ENCODE peak calls at places on chromosomes 13 and 19, in five cellular contexts. A, X, M, B and P are unnamed samples.

GRCh38 chr13:112869202-112870061 is 99.6 kb upstream of the MCF2L start:
- DNase-seq in B (no peak), A (peak; percentile 33), M (no peak), X (no peak), P (no peak)

GRCh38 chr19:52690395-52691214 is 44.2 kb downstream of the ZNF611 start:
- DNase-seq in B (peak; percentile 94), X (peak; percentile 95), M (peak; percentile 87), A (peak; percentile 93), P (peak; percentile 97)

GRCh38 chr13:105599477-105600037 is 935.9 kb downstream of the EFNB2 start:
- DNase-seq in A (no peak), X (no peak), M (no peak), B (peak; percentile 23), P (no peak)

GRCh38 chr19:55370305-55370988 is at the start of gene IL11:
- DNase-seq in A (peak; percentile 78), M (no peak), B (peak; percentile 84), X (no peak), P (peak; percentile 73)

GRCh38 chr19:2271516-2272103 is 10.4 kb downstream of the PEAK3 start:
- DNase-seq in B (peak; percentile 53), M (no peak), A (peak; percentile 75), X (peak; percentile 34), P (no peak)

GRCh38 chr19:32404939-32405430 is 585 bp upstream of the DPY19L3 start:
- DNase-seq in A (peak; percentile 26), M (no peak), B (no peak), X (no peak), P (no peak)

GRCh38 chr13:52155177-52155576 is 4.2 kb downstream of the NEK3 start:
- DNase-seq in X (no peak), M (no peak), A (no peak), B (no peak), P (no peak)

GRCh38 chr13:109500146-109500773 is 286.1 kb downstream of the IRS2 start:
- DNase-seq in M (peak; percentile 15), B (peak; percentile 10), X (peak; percentile 46), A (peak; percentile 11), P (peak; percentile 68)

GRCh38 chr13:66180806-66181205 is 1049.3 kb downstream of the PCDH9 start:
- DNase-seq in M (no peak), A (no peak), B (no peak), X (no peak), P (no peak)

GRCh38 chr19:7533281-7533819 is 2.2 kb upstream of the PNPLA6 start:
- DNase-seq in M (no peak), X (peak; percentile 71), A (peak; percentile 28), B (peak; percentile 37), P (peak; percentile 38)

GRCh38 chr19:50859849-50860248 is 5.1 kb downstream of the KLK3 start:
- DNase-seq in A (no peak), X (no peak), M (no peak), B (no peak), P (no peak)
- H3K18ac ChIP-seq in A (no peak overlapping the region), X (no peak overlapping the region), M (no peak overlapping the region), B (no peak overlapping the region), P (no peak overlapping the region)

DNA sequence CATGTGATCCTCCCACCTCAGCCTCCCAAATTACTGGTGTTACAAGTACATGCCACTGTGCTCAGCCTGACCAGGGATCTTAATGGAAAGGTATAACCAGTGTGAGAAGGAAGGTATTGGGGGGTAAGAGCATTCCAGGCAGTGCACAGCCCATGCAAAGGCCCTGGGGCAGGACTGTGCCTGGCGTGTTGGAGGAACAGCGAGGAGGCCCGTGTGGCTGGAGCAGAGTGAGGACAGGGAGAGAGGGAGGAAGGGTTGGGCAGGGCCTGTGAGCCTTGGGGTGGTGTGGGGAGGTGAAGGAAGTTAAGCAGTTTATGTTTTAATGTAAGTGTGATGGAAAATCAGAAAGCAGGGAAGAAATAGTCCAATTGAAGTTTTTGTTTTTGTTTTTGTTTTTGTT is 1.6 kb downstream of the TMIGD2 start:
- DNase-seq in X (no peak), A (no peak), M (no peak), B (no peak), P (no peak)
- H3K27me3 ChIP-seq in X (no peaks in the 10 kb centered on the region), A (peaks cover 6% of the 10 kb centered on the region), M (no peaks in the 10 kb centered on the region), B (peaks cover 31% of the 10 kb centered on the region), P (no peaks in the 10 kb centered on the region)

GRCh38 chr19:5115771-5116202 is 146.9 kb downstream of the KDM4B start:
- DNase-seq in M (no peak), B (peak; percentile 63), A (peak; percentile 17), X (no peak), P (peak; percentile 66)
- H3K18ac ChIP-seq in M (peak overlapping the region; percentile 87), B (no peak overlapping the region), A (no peak overlapping the region), X (no peak overlapping the region), P (no peak overlapping the region)

DNA sequence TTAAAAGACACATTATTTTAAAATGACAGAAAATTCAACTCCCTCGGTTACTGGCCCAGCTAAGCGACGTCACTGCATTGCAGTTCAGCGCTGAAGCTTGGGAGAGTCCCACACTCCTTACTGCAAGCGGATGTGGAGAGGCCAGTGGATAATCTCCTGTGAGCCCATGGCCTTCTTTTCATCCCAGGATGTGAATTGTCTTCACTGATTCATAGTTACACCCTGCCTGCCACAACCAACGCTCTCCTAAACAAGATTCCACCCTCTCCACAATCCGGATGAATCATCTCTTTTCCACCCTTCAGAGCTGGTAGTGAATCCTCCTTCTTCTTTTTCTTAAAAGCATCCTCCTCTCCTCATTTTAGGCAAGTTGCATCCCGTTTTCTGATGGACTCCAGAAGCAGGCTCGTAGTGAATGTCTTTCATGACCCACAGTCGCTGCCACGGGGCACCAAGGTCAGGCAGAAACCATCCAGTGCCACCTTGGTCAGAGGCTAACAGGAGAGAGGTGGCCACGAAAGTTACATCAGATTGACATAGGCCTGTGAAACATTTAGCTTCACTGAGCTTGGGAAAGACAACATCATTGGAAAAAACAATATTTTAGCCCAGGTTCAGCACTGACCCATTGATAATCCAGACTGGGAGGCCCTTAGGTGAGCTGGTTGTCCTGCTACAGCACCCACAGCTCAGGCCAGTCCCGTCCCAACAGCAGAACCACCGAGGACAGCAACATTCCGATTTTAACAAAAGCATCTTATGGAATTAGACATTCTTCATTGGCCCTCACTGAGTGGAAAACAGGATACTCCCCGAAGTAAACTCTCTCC is 2.0 kb downstream of the GJB2 start:
- DNase-seq in B (peak; percentile 77), M (no peak), A (peak; percentile 90), X (no peak), P (no peak)
- H3K27me3 ChIP-seq in B (peaks cover 27% of the 10 kb centered on the region), M (peaks cover 97% of the 10 kb centered on the region), A (peaks cover 47% of the 10 kb centered on the region), X (peaks cover 48% of the 10 kb centered on the region), P (peaks cover 41% of the 10 kb centered on the region)

GRCh38 chr19:944663-945241 is 18.9 kb downstream of the ARID3A start:
- DNase-seq in A (no peak), M (no peak), B (no peak), X (no peak), P (no peak)
- H3K18ac ChIP-seq in A (no peak overlapping the region), M (no peak overlapping the region), B (no peak overlapping the region), X (no peak overlapping the region), P (no peak overlapping the region)

GRCh38 chr19:41937976-41938375 is 9.7 kb upstream of the ERFL start:
- DNase-seq in B (no peak), M (no peak), X (no peak), A (no peak), P (no peak)

GRCh38 chr19:41936416-41936850 is 8.2 kb upstream of the ERFL start:
- DNase-seq in X (no peak), M (no peak), B (no peak), A (no peak), P (no peak)

GRCh38 chr19:41936961-41937360 is 8.7 kb upstream of the ERFL start:
- DNase-seq in X (no peak), A (no peak), B (no peak), M (no peak), P (no peak)

GRCh38 chr19:41935781-41936415 is 7.6 kb upstream of the ERFL start:
- DNase-seq in A (no peak), M (no peak), B (no peak), X (no peak), P (no peak)

GRCh38 chr19:41937525-41937924 is 9.3 kb upstream of the ERFL start:
- DNase-seq in B (no peak), X (no peak), A (no peak), M (no peak), P (no peak)
- H3K27me3 ChIP-seq in B (peaks cover 46% of the 10 kb centered on the region), X (peaks cover 44% of the 10 kb centered on the region), A (peaks cover 39% of the 10 kb centered on the region), M (peaks cover 59% of the 10 kb centered on the region), P (peaks cover 47% of the 10 kb centered on the region)

DNA sequence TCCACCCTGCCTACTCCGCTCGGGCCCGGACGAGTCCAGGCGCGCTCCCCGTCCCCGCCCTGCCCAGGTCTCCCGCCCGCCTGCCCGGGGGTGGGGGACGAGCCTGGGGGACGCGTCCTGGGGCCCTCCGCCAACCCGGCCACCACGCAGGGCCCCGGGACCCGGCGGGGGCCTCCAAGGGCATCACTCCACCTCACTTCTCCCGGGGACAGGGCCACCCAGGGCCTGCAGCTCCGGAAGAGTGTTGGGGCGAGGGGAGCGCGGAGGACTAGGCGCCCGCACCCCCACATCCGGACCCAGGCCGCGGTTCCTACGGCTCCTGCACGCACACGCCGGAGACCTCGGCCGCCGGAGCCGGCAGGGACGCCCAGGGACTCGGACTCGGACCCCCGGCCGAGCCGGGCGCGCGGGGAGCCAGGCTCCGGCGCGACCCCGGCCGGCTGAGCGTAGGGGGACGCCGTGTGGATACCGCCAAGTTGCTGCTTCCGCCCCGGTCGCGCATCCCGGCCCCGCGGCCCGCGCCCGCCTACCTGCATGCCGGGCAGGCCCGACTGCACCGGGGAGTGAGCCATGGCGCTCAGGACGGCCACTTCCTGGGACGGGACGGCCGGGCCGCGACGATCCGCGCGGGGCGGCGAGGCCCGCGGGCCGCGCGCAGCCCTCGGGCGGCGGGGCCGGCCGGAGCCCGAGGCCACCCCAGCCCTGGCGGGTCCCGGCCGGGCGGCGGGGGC is 527 bp downstream of the STK24 start:
- DNase-seq in M (peak; percentile 29), B (no peak), X (no peak), A (no peak), P (peak; percentile 46)
- H3K18ac ChIP-seq in M (peak overlapping the region; percentile 96), B (peak overlapping the region; percentile 98), X (peak overlapping the region; percentile 84), A (no peak overlapping the region), P (peak overlapping the region; percentile 72)

DNA sequence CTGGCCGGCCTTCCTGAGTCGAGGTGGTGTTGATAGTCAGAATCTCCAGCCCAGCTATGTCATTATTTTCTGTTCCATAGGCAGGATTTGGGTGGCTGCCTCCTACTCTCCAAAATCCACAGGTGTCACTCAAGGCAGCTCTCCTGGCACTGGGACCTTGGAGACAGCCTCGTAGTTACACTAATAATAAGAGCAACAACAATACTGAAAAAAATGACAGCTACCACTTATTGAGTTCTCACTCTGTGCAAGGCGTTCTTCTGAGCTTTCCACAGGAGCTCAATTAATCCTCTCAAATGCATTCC is 12.2 kb upstream of the KLK12 start:
- DNase-seq in A (no peak), M (no peak), B (no peak), X (no peak), P (no peak)
- H3K27me3 ChIP-seq in A (no peaks in the 10 kb centered on the region), M (no peaks in the 10 kb centered on the region), B (peaks cover 8% of the 10 kb centered on the region), X (no peaks in the 10 kb centered on the region), P (no peaks in the 10 kb centered on the region)